ENCODE peak calls at places on chromosomes 12 and 14, in four cellular contexts. One of them, this sample, is unnamed.
A peak's percentile ranks its signal among the peaks of the same experiment; 100 is the strongest.

GRCh38 chr14:101975231-101975630 is 10.9 kb downstream of the DYNC1H1 start:
- DNase-seq in HCT116: no peak
- DNase-seq in substantia nigra: no peak
- DNase-seq in K562: no peak
- DNase-seq in this sample: no peak

GRCh38 chr12:74816398-74817175 is 279.0 kb downstream of the ATXN7L3B start:
- DNase-seq in HCT116: no peak
- DNase-seq in substantia nigra: no peak
- DNase-seq in K562: no peak
- DNase-seq in this sample: peak; percentile 46

GRCh38 chr12:120584343-120585149 is 3.3 kb upstream of the POP5 start:
- DNase-seq in HCT116: peak; percentile 13
- DNase-seq in substantia nigra: peak; percentile 9
- DNase-seq in K562: peak; percentile 74
- DNase-seq in this sample: peak; percentile 59

GRCh38 chr14:100012928-100013327 is 52.3 kb upstream of the EVL start:
- DNase-seq in HCT116: no peak
- DNase-seq in substantia nigra: no peak
- DNase-seq in K562: no peak
- DNase-seq in this sample: no peak

GRCh38 chr14:46197856-46198255 is 453.7 kb downstream of the RPL10L start:
- DNase-seq in HCT116: no peak
- DNase-seq in substantia nigra: no peak
- DNase-seq in K562: no peak
- DNase-seq in this sample: no peak

GRCh38 chr12:28082101-28082500 is 108.2 kb upstream of the CCDC91 start:
- DNase-seq in HCT116: no peak
- DNase-seq in substantia nigra: no peak
- DNase-seq in K562: no peak
- DNase-seq in this sample: no peak

GRCh38 chr12:96343347-96343954 is 56.8 kb downstream of the CDK17 start:
- DNase-seq in HCT116: no peak
- DNase-seq in substantia nigra: no peak
- DNase-seq in K562: no peak
- DNase-seq in this sample: no peak

GRCh38 chr14:40098468-40098867 is 666.2 kb upstream of the FBXO33 start:
- DNase-seq in HCT116: no peak
- DNase-seq in substantia nigra: no peak
- DNase-seq in K562: no peak
- DNase-seq in this sample: no peak

GRCh38 chr12:4506870-4507269 is 31.8 kb upstream of the RAD51AP1 start:
- DNase-seq in HCT116: no peak
- DNase-seq in substantia nigra: no peak
- DNase-seq in K562: no peak
- DNase-seq in this sample: no peak

GRCh38 chr12:43103866-43104265 is 448.1 kb downstream of the ADAMTS20 start:
- DNase-seq in HCT116: no peak
- DNase-seq in substantia nigra: no peak
- DNase-seq in K562: no peak
- DNase-seq in this sample: no peak

GRCh38 chr12:75641031-75641780 is 129.8 kb upstream of the KRR1 start:
- DNase-seq in HCT116: peak; percentile 93
- DNase-seq in substantia nigra: no peak
- DNase-seq in K562: peak; percentile 66
- DNase-seq in this sample: peak; percentile 98

GRCh38 chr14:24705840-24706239 is 71.8 kb upstream of the GZMB start:
- DNase-seq in HCT116: no peak
- DNase-seq in substantia nigra: no peak
- DNase-seq in K562: no peak
- DNase-seq in this sample: peak; percentile 59

GRCh38 chr12:110658882-110659281 is 30.0 kb downstream of the HVCN1 start:
- DNase-seq in HCT116: no peak
- DNase-seq in substantia nigra: no peak
- DNase-seq in K562: no peak
- DNase-seq in this sample: peak; percentile 27

GRCh38 chr12:113589437-113589836 is 117.8 kb upstream of the LHX5 start:
- DNase-seq in HCT116: no peak
- DNase-seq in substantia nigra: no peak
- DNase-seq in K562: no peak
- DNase-seq in this sample: no peak

GRCh38 chr12:104384141-104384880 is 72.4 kb upstream of the CHST11 start:
- DNase-seq in HCT116: no peak
- DNase-seq in substantia nigra: no peak
- DNase-seq in K562: no peak
- DNase-seq in this sample: no peak

GRCh38 chr14:63438065-63438757 is 105.0 kb downstream of the PPP2R5E start:
- DNase-seq in HCT116: peak; percentile 15
- DNase-seq in substantia nigra: no peak
- DNase-seq in K562: peak; percentile 32
- DNase-seq in this sample: peak; percentile 74

GRCh38 chr14:39219075-39219499 is 14.6 kb upstream of the MIA2 start:
- DNase-seq in HCT116: peak; percentile 32
- DNase-seq in substantia nigra: no peak
- DNase-seq in K562: no peak
- DNase-seq in this sample: no peak

GRCh38 chr14:102560436-102561261 is 31.8 kb upstream of the RCOR1 start:
- DNase-seq in HCT116: no peak
- DNase-seq in substantia nigra: no peak
- DNase-seq in K562: no peak
- DNase-seq in this sample: peak; percentile 71

GRCh38 chr12:22443379-22444316 is 100.7 kb downstream of the C2CD5 start:
- DNase-seq in HCT116: peak; percentile 75
- DNase-seq in substantia nigra: peak; percentile 12
- DNase-seq in K562: peak; percentile 52
- DNase-seq in this sample: peak; percentile 90

GRCh38 chr14:32509632-32510187 is 180.6 kb downstream of the AKAP6 start:
- DNase-seq in HCT116: no peak
- DNase-seq in substantia nigra: peak; percentile 53
- DNase-seq in K562: no peak
- DNase-seq in this sample: no peak

GRCh38 chr12:56143225-56143624 is 9.2 kb upstream of the MYL6B start:
- DNase-seq in HCT116: no peak
- DNase-seq in substantia nigra: no peak
- DNase-seq in K562: no peak
- DNase-seq in this sample: no peak
- H3K27ac ChIP-seq in HCT116: no peak overlapping the region
- H3K27ac ChIP-seq in substantia nigra: no peak overlapping the region
- H3K27ac ChIP-seq in K562: no peak overlapping the region
- H3K27ac ChIP-seq in this sample: no peak overlapping the region

GRCh38 chr14:61670576-61670975 is 24.7 kb upstream of the HIF1A start:
- DNase-seq in HCT116: no peak
- DNase-seq in substantia nigra: no peak
- DNase-seq in K562: no peak
- DNase-seq in this sample: no peak
- H3K27ac ChIP-seq in HCT116: no peak overlapping the region
- H3K27ac ChIP-seq in substantia nigra: no peak overlapping the region
- H3K27ac ChIP-seq in K562: no peak overlapping the region
- H3K27ac ChIP-seq in this sample: no peak overlapping the region

GRCh38 chr12:51911788-51912711 is 4.7 kb downstream of the ACVRL1 start:
- DNase-seq in HCT116: no peak
- DNase-seq in substantia nigra: no peak
- DNase-seq in K562: no peak
- DNase-seq in this sample: no peak
- H3K27ac ChIP-seq in HCT116: no peak overlapping the region
- H3K27ac ChIP-seq in substantia nigra: no peak overlapping the region
- H3K27ac ChIP-seq in K562: no peak overlapping the region
- H3K27ac ChIP-seq in this sample: no peak overlapping the region

DNA sequence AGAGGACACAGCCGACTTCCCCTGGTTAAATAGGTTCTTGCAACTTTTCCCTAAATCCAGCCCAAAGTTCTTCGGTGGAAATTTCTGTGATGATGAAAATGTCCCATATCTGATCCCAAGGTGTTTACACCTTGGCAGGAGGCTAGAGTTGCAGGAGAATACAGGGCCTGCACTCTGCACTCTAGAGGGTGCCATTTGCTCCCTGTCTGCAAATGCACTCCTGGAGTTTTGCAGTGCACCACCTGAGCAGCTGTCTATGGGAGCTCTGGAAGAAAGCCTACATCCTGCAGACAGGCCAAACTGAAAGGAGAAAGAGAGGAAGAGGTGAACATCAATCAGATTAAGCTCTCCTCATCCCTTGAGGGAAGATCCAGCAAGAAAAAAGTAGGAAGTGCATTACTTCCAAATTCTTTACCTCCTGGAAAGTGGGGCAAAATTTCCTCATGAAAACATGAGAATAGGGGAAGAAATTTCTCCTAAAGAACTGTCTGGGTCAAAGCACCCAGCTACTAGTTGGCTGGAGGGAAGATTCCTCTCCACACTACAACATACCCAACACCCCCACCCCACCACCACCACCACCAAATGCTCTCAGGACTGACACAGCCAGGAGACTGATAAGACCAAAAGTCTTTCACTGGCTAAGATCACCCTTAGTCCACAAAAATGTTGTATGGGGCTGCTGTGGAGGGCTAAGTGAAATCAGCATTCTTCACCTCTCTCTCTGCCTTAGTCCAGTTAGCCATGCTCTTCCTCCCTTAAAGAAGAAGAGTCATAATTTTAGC is 106.4 kb downstream of the NUAK1 start:
- DNase-seq in HCT116: no peak
- DNase-seq in substantia nigra: no peak
- DNase-seq in K562: no peak
- DNase-seq in this sample: no peak
- H3K27ac ChIP-seq in HCT116: no peak overlapping the region
- H3K27ac ChIP-seq in substantia nigra: no peak overlapping the region
- H3K27ac ChIP-seq in K562: no peak overlapping the region
- H3K27ac ChIP-seq in this sample: no peak overlapping the region

This sample was measured in Karpas-422.